ENCODE peak calls at places on chromosomes 6 and 20, in four cellular contexts. G, O, V and P are unnamed samples.

GRCh38 chr6:25831532-25832306 is at the start of gene SLC17A1:
- DNase-seq in G (no peak), O (no peak), V (peak; percentile 54), P (no peak)

GRCh38 chr6:6604566-6604965 is 16.0 kb downstream of the LY86 start:
- DNase-seq in G (no peak), O (no peak), V (no peak), P (no peak)

GRCh38 chr20:33945391-33946079 is 48.2 kb upstream of the RALY start:
- DNase-seq in G (no peak), O (no peak), V (peak; percentile 55), P (no peak)

GRCh38 chr6:96089173-96089572 is 73.4 kb downstream of the FUT9 start:
- DNase-seq in G (no peak), O (peak; percentile 62), V (peak; percentile 20), P (no peak)

GRCh38 chr6:95693108-95693507 is 115.8 kb downstream of the MANEA start:
- DNase-seq in G (no peak), O (no peak), V (peak; percentile 10), P (no peak)

GRCh38 chr6:30770164-30770563 is 25.8 kb upstream of the IER3 start:
- DNase-seq in G (no peak), O (no peak), V (no peak), P (no peak)

GRCh38 chr6:29938746-29939508 is 3.4 kb upstream of the HLA-A start:
- DNase-seq in G (no peak), O (no peak), V (peak; percentile 59), P (no peak)

GRCh38 chr6:135073757-135074393 is 19.3 kb upstream of the HBS1L start:
- DNase-seq in G (peak; percentile 77), O (no peak), V (no peak), P (no peak)

GRCh38 chr6:79048611-79049010 is 29.4 kb downstream of the PHIP start:
- DNase-seq in G (peak; percentile 42), O (peak; percentile 26), V (peak; percentile 29), P (no peak)

GRCh38 chr6:52352239-52353008 is 9.5 kb upstream of the PAQR8 start:
- DNase-seq in G (peak; percentile 56), O (no peak), V (peak; percentile 98), P (peak; percentile 79)

GRCh38 chr6:31784270-31784925 is 7.3 kb upstream of the VWA7 start:
- DNase-seq in G (no peak), O (no peak), V (no peak), P (no peak)

GRCh38 chr6:17640477-17640917 is 40.4 kb downstream of the FAM8A1 start:
- DNase-seq in G (no peak), O (no peak), V (no peak), P (no peak)

GRCh38 chr20:21048841-21049273 is 57.3 kb downstream of the LINC00237 start:
- DNase-seq in G (peak; percentile 51), O (peak; percentile 88), V (peak; percentile 55), P (no peak)

GRCh38 chr6:145310116-145310515 is 425.2 kb downstream of the EPM2A start:
- DNase-seq in G (no peak), O (no peak), V (no peak), P (no peak)

GRCh38 chr6:141669141-141669540 is 463.6 kb upstream of the GJE1 start:
- DNase-seq in G (no peak), O (no peak), V (no peak), P (no peak)

GRCh38 chr6:100549406-100550167 is 84.9 kb upstream of the SIM1 start:
- DNase-seq in G (no peak), O (no peak), V (no peak), P (no peak)

GRCh38 chr6:3627501-3627900 is 124.0 kb downstream of the PXDC1 start:
- DNase-seq in G (no peak), O (no peak), V (no peak), P (no peak)

GRCh38 chr20:23349338-23350006 is 1.1 kb upstream of the NXT1 start:
- DNase-seq in G (no peak), O (no peak), V (no peak), P (no peak)

GRCh38 chr20:4369798-4370124 is 351.9 kb upstream of the PRND start:
- DNase-seq in G (peak; percentile 35), O (no peak), V (no peak), P (peak; percentile 27)

GRCh38 chr6:34316442-34317171 is 67.8 kb upstream of the SMIM29 start:
- DNase-seq in G (no peak), O (no peak), V (no peak), P (no peak)

GRCh38 chr20:57943291-57943690 is 233.5 kb upstream of the PMEPA1 start:
- DNase-seq in G (no peak), O (no peak), V (no peak), P (no peak)

GRCh38 chr6:43887906-43888683 is 118.1 kb downstream of the VEGFA start:
- DNase-seq in G (peak; percentile 77), O (no peak), V (no peak), P (no peak)
- TF ChIP-seq ATF2 in G (no peak), O (no peak), V (no peak), P (no peak)

DNA sequence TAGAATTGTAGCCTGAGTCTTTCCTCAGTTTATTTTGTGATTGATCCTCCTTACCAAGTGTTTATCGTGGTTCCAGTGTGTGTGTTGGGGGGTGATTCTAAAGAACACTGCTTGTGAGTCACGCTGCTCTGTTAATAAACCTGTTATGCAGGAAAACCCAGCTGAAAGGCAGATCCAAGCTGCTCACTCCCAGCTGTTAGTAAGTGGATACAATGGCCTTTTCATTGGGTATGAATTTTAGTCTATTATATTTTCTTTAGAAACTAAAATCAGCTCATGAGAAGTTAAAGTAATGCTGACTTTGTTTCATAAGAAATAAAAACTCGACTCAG is 12.2 kb upstream of the DSTN start:
- DNase-seq in G (peak; percentile 18), O (no peak), V (peak; percentile 50), P (no peak)
- TF ChIP-seq ATF2 in G (no peak), O (no peak), V (no peak), P (no peak)

DNA sequence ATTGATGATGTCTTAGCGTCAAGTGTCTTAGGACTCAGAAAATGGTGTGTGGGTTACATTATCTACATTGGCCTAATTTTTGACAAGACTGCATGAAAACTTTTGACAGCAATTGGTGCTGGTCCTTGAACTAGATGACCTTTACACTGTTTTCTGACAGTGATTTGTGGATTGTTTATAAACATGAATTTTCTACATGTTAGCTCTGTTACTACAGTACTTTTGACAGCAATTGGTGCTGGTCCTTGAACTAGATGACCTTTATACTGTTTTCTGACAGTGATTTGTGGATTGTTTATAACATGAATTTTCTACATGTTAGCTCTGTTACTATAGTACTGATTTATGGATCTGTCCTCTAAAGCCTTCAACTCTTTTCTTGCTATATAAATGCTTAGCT is 16.7 kb downstream of the KCTD20 start:
- DNase-seq in G (no peak), O (no peak), V (peak; percentile 45), P (no peak)
- TF ChIP-seq ATF2 in G (no peak), O (no peak), V (no peak), P (no peak)

GRCh38 chr20:18683839-18684238 is 96.0 kb downstream of the DTD1 start:
- DNase-seq in G (no peak), O (no peak), V (no peak), P (no peak)

GRCh38 chr20:18688676-18689075 is 100.8 kb downstream of the DTD1 start:
- DNase-seq in G (no peak), O (no peak), V (no peak), P (no peak)

GRCh38 chr20:18689557-18689956 is 101.7 kb downstream of the DTD1 start:
- DNase-seq in G (no peak), O (no peak), V (no peak), P (no peak)

GRCh38 chr20:18686696-18687095 is 98.8 kb downstream of the DTD1 start:
- DNase-seq in G (no peak), O (no peak), V (no peak), P (no peak)

GRCh38 chr20:18684775-18685174 is 96.9 kb downstream of the DTD1 start:
- DNase-seq in G (no peak), O (no peak), V (no peak), P (no peak)
- TF ChIP-seq ATF2 in G (no peak), O (no peak), V (no peak), P (no peak)

DNA sequence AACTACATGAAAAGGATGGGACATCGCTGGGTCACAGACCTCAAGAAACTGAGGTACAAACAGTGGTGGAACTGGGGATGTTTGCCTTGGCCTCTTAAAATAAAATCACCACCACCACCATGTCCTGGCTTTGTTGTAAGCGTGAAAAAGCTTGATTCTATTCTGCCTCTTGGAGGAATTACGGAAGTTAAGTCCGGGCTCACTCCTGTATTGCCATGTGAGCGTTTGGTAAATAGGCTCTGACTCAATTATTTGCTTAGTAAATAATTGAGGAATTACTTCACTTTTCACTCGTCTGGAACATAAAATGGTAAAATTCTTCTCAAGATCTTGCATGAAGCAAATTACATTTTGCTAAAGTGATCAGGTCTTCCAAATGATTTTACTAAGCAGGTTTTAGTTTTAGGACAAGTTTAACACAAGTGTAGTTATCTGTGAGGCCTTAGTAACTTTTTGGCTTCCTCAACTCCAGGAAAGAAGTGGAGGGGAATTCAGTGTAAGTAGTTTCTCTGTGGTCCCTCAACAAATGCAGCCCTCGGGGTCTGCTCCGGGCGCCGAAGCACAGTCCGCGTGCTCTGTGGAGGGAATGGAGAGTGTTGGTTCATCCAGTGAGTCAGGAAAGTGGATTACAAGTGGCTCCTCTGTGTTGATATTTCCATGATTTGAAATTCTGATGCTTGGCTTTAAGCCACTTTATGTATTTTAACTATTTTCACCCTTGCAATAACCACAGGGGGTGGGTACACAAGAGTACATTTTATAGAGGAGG is 23.8 kb downstream of the IYD start:
- DNase-seq in G (no peak), O (no peak), V (no peak), P (no peak)
- TF ChIP-seq ATF2 in G (no peak), O (no peak), V (no peak), P (no peak)